ENCODE peak calls at places on chromosome X, in seven cellular contexts. H is A549, I is heart left ventricle, Z is thyroid gland, M is GM12892, B is right lobe of liver, K is testis. P is an unnamed sample.

GRCh38 chrX:126030021-126030420 is 136.1 kb downstream of the DCAF12L2 start:
- DNase-seq in B (peak), I (no peak), M (no peak), K (no peak), H (no peak), Z (no peak), P (no peak)

GRCh38 chrX:145213504-145213903 is 33.8 kb upstream of the SPANXN1 start:
- DNase-seq in M (no peak), I (no peak), H (peak), B (no peak), K (peak), Z (no peak), P (no peak)

GRCh38 chrX:53421125-53421524 is 1.3 kb downstream of the SMC1A start:
- DNase-seq in M (no peak), B (no peak), Z (no peak), I (no peak), H (no peak), K (no peak), P (no peak)

GRCh38 chrX:50691820-50692219 is 122.2 kb downstream of the SHROOM4 start:
- DNase-seq in Z (no peak), K (peak), M (peak), I (no peak), H (peak), B (no peak), P (no peak)

GRCh38 chrX:108126661-108127060 is 35.1 kb downstream of the ATG4A start:
- DNase-seq in K (no peak), I (no peak), M (no peak), H (no peak), Z (no peak), B (no peak), P (no peak)

GRCh38 chrX:144006811-144007210 is 122.9 kb downstream of the UBE2NL start:
- DNase-seq in Z (no peak), H (no peak), M (no peak), B (no peak), K (no peak), I (no peak), P (no peak)

GRCh38 chrX:50075630-50076349 is 125.0 kb downstream of the AKAP4 start:
- DNase-seq in K (no peak), H (no peak), B (no peak), M (no peak), Z (no peak), I (no peak), P (no peak)

GRCh38 chrX:1112321-1112720 is 100.1 kb downstream of the CRLF2 start:
- DNase-seq in M (no peak), Z (no peak), H (no peak), I (no peak), B (no peak), K (no peak), P (no peak)

GRCh38 chrX:153488231-153488914 is 6.4 kb upstream of the BGN start:
- DNase-seq in Z (no peak), M (no peak), I (peak), K (peak), B (no peak), H (no peak), P (no peak)

GRCh38 chrX:42678133-42678532 is 99.8 kb downstream of the PPP1R2C start:
- DNase-seq in K (peak), M (no peak), H (peak), Z (no peak), I (no peak), B (no peak), P (no peak)

GRCh38 chrX:15451913-15452312 is 41.2 kb downstream of the PIR start:
- DNase-seq in H (no peak), M (no peak), Z (no peak), K (peak), I (peak), B (no peak), P (no peak)

GRCh38 chrX:45715787-45716186 is 515.1 kb upstream of the DIPK2B start:
- DNase-seq in I (no peak), K (no peak), H (no peak), M (no peak), B (no peak), Z (peak), P (no peak)

GRCh38 chrX:17459008-17459407 is 84.0 kb downstream of the NHS start:
- DNase-seq in K (peak), H (no peak), Z (no peak), M (no peak), I (peak), B (no peak), P (no peak)

GRCh38 chrX:110759785-110760184 is 35.8 kb downstream of the CHRDL1 start:
- DNase-seq in H (no peak), M (no peak), I (no peak), K (no peak), B (no peak), Z (no peak), P (no peak)

GRCh38 chrX:38117485-38117884 is 103.2 kb downstream of the SRPX start:
- DNase-seq in I (no peak), Z (no peak), B (peak), H (no peak), K (no peak), M (no peak), P (no peak)

GRCh38 chrX:50903387-50904027 is 7.0 kb upstream of the BMP15 start:
- DNase-seq in K (peak), Z (peak), M (no peak), B (no peak), H (peak), I (peak), P (no peak)

GRCh38 chrX:117751155-117751554 is 365.5 kb downstream of the KLHL13 start:
- DNase-seq in M (no peak), I (no peak), K (no peak), B (no peak), H (no peak), Z (no peak), P (no peak)

GRCh38 chrX:7112071-7112470 is 35.4 kb upstream of the STS start:
- DNase-seq in I (no peak), Z (no peak), B (no peak), K (no peak), M (no peak), H (no peak), P (no peak)

GRCh38 chrX:153972368-153973126 is at the start of gene TMEM187:
- DNase-seq in M (peak), B (peak), K (peak), H (peak), Z (peak), I (peak), P (no peak)

GRCh38 chrX:7582191-7582590 is 260.8 kb upstream of the VCX start:
- DNase-seq in K (no peak), M (no peak), H (no peak), I (no peak), Z (no peak), B (no peak), P (no peak)

GRCh38 chrX:45795546-45795945 is 594.9 kb upstream of the DIPK2B start:
- DNase-seq in Z (no peak), I (no peak), H (no peak), M (no peak), B (no peak), K (no peak), P (no peak)

GRCh38 chrX:11533211-11533651 is 132.5 kb downstream of the ARHGAP6 start:
- DNase-seq in Z (no peak), B (no peak), I (no peak), H (peak), M (no peak), K (no peak), P (no peak)

GRCh38 chrX:81336455-81337144 is 134.7 kb downstream of the SH3BGRL start:
- DNase-seq in K (no peak), I (no peak), H (no peak), B (no peak), Z (no peak), M (no peak), P (no peak)

GRCh38 chrX:118420462-118420861 is 74.6 kb downstream of the WDR44 start:
- DNase-seq in K (no peak), H (no peak), B (no peak), Z (no peak), I (no peak), M (no peak), P (no peak)

GRCh38 chrX:124209792-124210576 is 122.5 kb upstream of the TEX13D start:
- DNase-seq in I (no peak), Z (no peak), B (no peak), H (no peak), K (no peak), M (no peak), P (no peak)

GRCh38 chrX:130166503-130166777 is 799 bp upstream of the AIFM1 start:
- DNase-seq in K (no peak), B (no peak), M (no peak), H (no peak), I (no peak), Z (no peak), P (no peak)

GRCh38 chrX:153588782-153589446 is 10.0 kb downstream of the CCNQ start:
- DNase-seq in Z (no peak), H (no peak), K (no peak), I (no peak), M (no peak), B (no peak), P (no peak)

GRCh38 chrX:38768079-38768478 is 33.2 kb upstream of the MID1IP1 start:
- DNase-seq in I (no peak), Z (no peak), B (no peak), K (peak), M (no peak), H (peak), P (no peak)

GRCh38 chrX:56253832-56254703 is 21.9 kb downstream of the KLF8 start:
- DNase-seq in I (no peak), Z (no peak), M (no peak), B (no peak), K (no peak), H (no peak), P (no peak)
- TF ChIP-seq POLR2A in I (no peak), Z (no peak), M (no peak), B (no peak), K (no peak), H (no peak), P (no peak)

GRCh38 chrX:120309873-120310730 is 1.2 kb downstream of the TMEM255A start:
- DNase-seq in K (no peak), I (peak), B (no peak), Z (peak), M (peak), H (peak), P (no peak)

GRCh38 chrX:120311632-120312000 is 355 bp upstream of the TMEM255A start:
- DNase-seq in I (no peak), B (no peak), M (no peak), H (no peak), Z (no peak), K (no peak), P (no peak)

GRCh38 chrX:120308959-120309872 is 2.0 kb downstream of the TMEM255A start:
- DNase-seq in B (peak), K (no peak), I (peak), H (peak), M (peak), Z (peak), P (no peak)

GRCh38 chrX:120308558-120308957 is 2.7 kb downstream of the TMEM255A start:
- DNase-seq in B (no peak), Z (peak), K (no peak), H (no peak), I (no peak), M (no peak), P (no peak)

GRCh38 chrX:120310861-120311631 is at the start of gene TMEM255A:
- DNase-seq in B (no peak), H (peak), M (no peak), I (no peak), Z (no peak), K (no peak), P (no peak)
- TF ChIP-seq POLR2A in B (no peak), H (no peak), M (no peak), I (no peak), Z (no peak), K (no peak), P (no peak)

DNA sequence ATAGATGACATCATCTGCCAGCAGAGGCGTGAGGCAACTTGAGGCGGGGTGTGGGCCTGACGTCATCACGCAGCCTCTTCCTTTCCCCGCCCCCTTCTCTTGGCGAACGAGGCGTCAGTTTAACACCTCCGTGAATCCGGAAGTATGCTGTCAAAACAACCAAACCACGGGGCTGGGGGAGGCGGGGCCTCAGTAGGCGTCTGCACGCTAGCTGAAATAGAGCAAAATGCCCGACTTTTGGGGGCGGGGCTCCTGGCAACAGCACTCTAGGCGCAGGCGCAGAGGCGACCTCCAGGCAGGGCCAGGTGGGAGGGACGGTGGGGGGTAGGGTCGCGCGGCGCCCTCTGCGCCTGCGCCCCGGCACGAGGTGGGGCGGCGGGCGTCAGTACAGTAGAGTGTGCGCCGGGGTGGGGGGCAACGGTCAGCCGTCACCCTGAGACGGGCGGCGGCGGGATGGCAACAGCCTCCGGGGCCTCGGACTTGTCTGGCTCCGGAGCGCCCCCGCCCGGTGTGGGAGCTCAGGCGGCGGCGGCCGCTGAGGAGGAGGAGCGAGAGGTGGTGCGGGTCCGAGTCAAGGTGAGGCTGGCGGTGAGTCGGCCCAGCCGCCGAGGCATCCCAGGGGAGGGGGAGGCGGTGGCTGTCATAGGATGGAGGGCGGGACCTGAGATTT is at the start of gene TBC1D25:
- DNase-seq in M (peak), B (peak), H (peak), I (peak), K (peak), Z (peak), P (peak)
- TF ChIP-seq POLR2A in M (peak), B (peak), H (peak), I (peak), K (no peak), Z (peak), P (no peak)

GRCh38 chrX:40175416-40176255 is 77.9 kb upstream of the BCOR start:
- DNase-seq in K (peak), B (peak), M (no peak), H (peak), Z (peak), I (peak), P (peak)
- TF ChIP-seq POLR2A in K (no peak), B (peak), M (peak), H (no peak), Z (no peak), I (peak), P (no peak)

GRCh38 chrX:136251042-136251991 is at the start of gene MAP7D3:
- DNase-seq in I (peak), H (peak), M (peak), Z (peak), B (peak), K (peak), P (no peak)
- TF ChIP-seq POLR2A in I (peak), H (peak), M (peak), Z (peak), B (peak), K (no peak), P (peak)

GRCh38 chrX:120302434-120302833 is 8.8 kb downstream of the TMEM255A start:
- DNase-seq in M (no peak), B (no peak), H (no peak), I (no peak), Z (peak), K (no peak), P (no peak)
- TF ChIP-seq POLR2A in M (no peak), B (no peak), H (no peak), I (no peak), Z (no peak), K (no peak), P (no peak)

P was measured in vagina.